ENCODE peak calls at places on chromosomes 16 and 17, in five cellular contexts. B, L, V, M and Z are unnamed samples. For H3K36me3, the result is how much of the 10 kb centered on the place peaks cover.

GRCh38 chr17:47295037-47295873 is 28.5 kb upstream of the EFCAB13 start:
- DNase-seq in B (no peak), M (no peak), V (no peak), L (no peak), Z (no peak)

GRCh38 chr16:26598061-26598460 is 468.7 kb upstream of the C16orf82 start:
- DNase-seq in L (no peak), M (no peak), B (peak), V (no peak), Z (peak)

GRCh38 chr16:9476744-9477143 is 385.3 kb downstream of the HAPSTR1 start:
- DNase-seq in M (no peak), V (no peak), L (no peak), B (no peak), Z (no peak)

GRCh38 chr16:82460761-82461160 is 166.0 kb upstream of the CDH13 start:
- DNase-seq in M (no peak), B (no peak), L (no peak), V (no peak), Z (no peak)

GRCh38 chr17:15651001-15651582 is 31.6 kb upstream of the FBXW10B start:
- DNase-seq in V (no peak), B (no peak), M (no peak), L (no peak), Z (no peak)

GRCh38 chr16:89036776-89037175 is 56.9 kb upstream of the ACSF3 start:
- DNase-seq in L (no peak), B (no peak), V (no peak), M (no peak), Z (no peak)

GRCh38 chr17:34235389-34236028 is 19.6 kb upstream of the CCL2 start:
- DNase-seq in B (no peak), L (peak), M (no peak), V (peak), Z (no peak)

GRCh38 chr16:84879569-84880487 is 60.0 kb downstream of the CRISPLD2 start:
- DNase-seq in V (no peak), B (no peak), L (no peak), M (no peak), Z (no peak)

GRCh38 chr17:2982854-2983636 is 80.4 kb downstream of the OR1D5 start:
- DNase-seq in L (peak), V (peak), M (no peak), B (no peak), Z (no peak)

GRCh38 chr17:10629706-10630105 is 27.4 kb downstream of the MYH3 start:
- DNase-seq in L (no peak), B (no peak), M (no peak), V (no peak), Z (no peak)

GRCh38 chr16:11384956-11385586 is 39.8 kb downstream of the RMI2 start:
- DNase-seq in L (no peak), M (no peak), V (no peak), B (no peak), Z (no peak)

GRCh38 chr17:46947236-46947635 is 24.3 kb downstream of the GOSR2 start:
- DNase-seq in B (no peak), L (no peak), M (no peak), V (no peak), Z (no peak)

GRCh38 chr16:66127459-66128362 is 238.8 kb upstream of the CDH5 start:
- DNase-seq in V (peak), M (no peak), B (no peak), L (no peak), Z (no peak)

GRCh38 chr16:10501016-10501607 is 79.3 kb downstream of the EMP2 start:
- DNase-seq in B (no peak), L (no peak), V (no peak), M (no peak), Z (no peak)

GRCh38 chr16:85148959-85149358 is 36.7 kb upstream of the CIBAR2 start:
- DNase-seq in V (no peak), L (no peak), M (no peak), B (no peak), Z (no peak)

GRCh38 chr16:50227120-50227519 is 39.2 kb upstream of the ADCY7 start:
- DNase-seq in V (no peak), M (no peak), L (no peak), B (no peak), Z (no peak)

GRCh38 chr17:80191192-80191591 is 21.4 kb downstream of the CARD14 start:
- DNase-seq in V (no peak), M (no peak), L (no peak), B (no peak), Z (no peak)

GRCh38 chr17:4433515-4434031 is at the start of gene SPNS3:
- DNase-seq in V (no peak), L (no peak), M (peak), B (no peak), Z (peak)

GRCh38 chr16:82061861-82062525 is 26.9 kb downstream of the HSD17B2 start:
- DNase-seq in L (peak), V (no peak), M (no peak), B (no peak), Z (no peak)

GRCh38 chr17:42171831-42172230 is 9.1 kb downstream of the KCNH4 start:
- DNase-seq in M (no peak), L (no peak), V (no peak), B (no peak), Z (no peak)

GRCh38 chr17:74325743-74326379 is at the start of gene KIF19:
- DNase-seq in B (no peak), M (peak), V (no peak), L (no peak), Z (peak)
- H3K27ac ChIP-seq in B (no peak), M (no peak), V (no peak), L (no peak), Z (no peak)

DNA sequence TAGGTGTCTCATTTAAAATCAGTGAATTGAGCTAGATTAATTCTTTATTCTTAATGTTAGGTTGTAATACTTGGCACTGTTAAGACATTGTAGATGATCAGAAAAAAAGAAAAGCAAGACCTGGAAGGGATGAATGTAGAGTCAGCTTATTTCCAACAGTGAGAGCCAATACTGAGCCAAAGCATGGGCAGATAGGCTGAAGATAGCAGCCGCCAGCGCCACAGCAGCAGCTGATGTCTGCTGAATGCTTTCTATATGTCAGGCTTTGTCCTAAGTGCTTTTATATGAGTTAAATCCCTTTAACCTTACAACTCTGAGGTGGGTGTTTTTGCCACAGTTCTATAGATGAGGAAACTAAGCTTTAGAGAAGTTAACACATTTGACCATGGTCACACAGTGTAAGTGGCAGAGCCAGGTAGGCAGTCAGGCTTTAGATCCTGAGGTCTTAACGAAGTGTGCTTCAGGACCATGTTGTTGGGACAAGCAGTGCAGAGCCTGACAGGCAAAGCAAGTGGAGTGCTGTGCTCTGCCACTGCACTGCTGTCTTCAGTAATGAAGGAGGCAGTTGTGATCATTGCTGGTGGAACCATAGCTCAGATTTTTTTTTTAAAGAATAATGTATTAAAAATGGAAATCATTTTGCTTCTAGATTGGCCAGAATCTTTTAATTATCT is 25.9 kb downstream of the TNRC6A start:
- DNase-seq in V (no peak), M (no peak), B (no peak), L (no peak), Z (no peak)
- H3K36me3 ChIP-seq in V (under half), M (under half), B (under half), L (under half), Z (under half)

DNA sequence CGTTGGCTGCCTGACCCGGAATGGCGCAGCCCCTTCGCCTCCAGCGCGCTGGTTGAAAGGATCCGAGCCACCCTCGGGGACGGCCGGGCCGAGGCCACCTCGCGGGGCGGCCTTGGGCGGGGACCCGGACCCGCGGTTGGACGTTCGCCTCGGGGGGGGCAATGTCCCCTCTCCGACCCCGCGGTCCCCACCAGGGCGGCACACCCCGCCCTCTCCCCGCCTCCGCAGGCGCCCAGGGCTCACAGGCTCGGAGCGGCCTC is 1.0 kb upstream of the SOX8 start:
- DNase-seq in M (no peak), B (no peak), V (no peak), L (no peak), Z (no peak)
- H3K27ac ChIP-seq in M (no peak), B (peak), V (peak), L (no peak), Z (no peak)

GRCh38 chr16:29813644-29814562 is 1.9 kb downstream of the PRRT2 start:
- DNase-seq in L (no peak), V (no peak), B (no peak), M (no peak), Z (no peak)

GRCh38 chr16:29811170-29811895 is 660 bp upstream of the PRRT2 start:
- DNase-seq in M (peak), V (peak), B (no peak), L (peak), Z (peak)

GRCh38 chr16:29810699-29811169 is 1.3 kb upstream of the PRRT2 start:
- DNase-seq in M (no peak), L (no peak), V (no peak), B (no peak), Z (no peak)

GRCh38 chr16:29812754-29813643 is 1.0 kb downstream of the PRRT2 start:
- DNase-seq in M (no peak), V (no peak), B (no peak), L (no peak), Z (no peak)

GRCh38 chr16:29811896-29812665 is at the start of gene PRRT2:
- DNase-seq in V (peak), B (no peak), L (peak), M (peak), Z (peak)
- H3K36me3 ChIP-seq in V (under half), B (under half), L (under half), M (under half), Z (under half)

GRCh38 chr17:28760561-28760960 is 16.8 kb downstream of the TRAF4 start:
- DNase-seq in V (no peak), L (no peak), B (no peak), M (no peak), Z (no peak)
- H3K27ac ChIP-seq in V (no peak), L (no peak), B (no peak), M (no peak), Z (no peak)

GRCh38 chr17:77356690-77357201 is 216.0 kb downstream of the SEC14L1 start:
- DNase-seq in M (peak), V (no peak), B (no peak), L (no peak), Z (no peak)
- H3K36me3 ChIP-seq in M (under half), V (under half), B (under half), L (under half), Z (under half)

DNA sequence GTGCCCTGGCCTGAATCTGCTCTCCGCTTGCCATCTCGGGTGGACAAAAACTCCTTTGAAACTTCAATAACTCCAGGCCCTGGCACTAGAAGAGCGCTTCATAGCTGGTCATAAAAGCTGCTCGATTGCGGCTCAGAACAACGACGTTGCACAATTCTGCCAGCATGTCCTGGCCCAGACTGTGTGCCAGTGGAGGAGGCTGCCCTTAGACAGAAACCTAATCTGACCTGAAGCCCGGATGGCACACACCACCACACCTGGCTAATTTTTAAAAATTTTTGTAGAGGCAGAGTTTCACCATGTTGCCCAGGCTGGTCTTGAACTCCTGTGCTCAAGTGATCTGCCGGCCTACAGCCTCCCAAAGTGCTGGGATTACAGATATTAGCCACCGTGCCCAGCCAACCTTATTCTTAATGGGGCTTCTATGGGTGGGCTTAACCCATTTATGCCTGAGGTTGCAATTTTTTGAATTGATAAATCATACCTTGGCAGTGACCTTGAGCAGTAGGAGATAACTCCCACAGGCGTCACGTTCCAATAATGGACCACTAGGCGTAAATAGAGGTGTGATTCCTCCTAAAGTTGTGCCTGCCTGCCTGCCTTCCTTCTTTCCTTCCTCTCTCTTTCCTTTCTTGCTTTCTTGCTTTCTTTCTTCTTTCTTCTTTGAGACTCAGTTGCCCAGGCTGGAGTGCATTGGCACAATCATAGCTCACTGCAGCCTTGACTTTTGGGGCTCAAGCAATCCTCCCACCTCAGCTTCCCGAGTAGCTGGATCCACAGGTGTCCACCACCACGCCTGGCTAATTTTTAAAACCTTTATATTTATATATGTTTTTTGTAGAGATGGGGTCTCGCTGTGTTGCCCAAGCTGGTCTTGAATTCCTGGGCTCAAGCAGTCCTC is 1.1 kb upstream of the PPL start:
- DNase-seq in M (no peak), V (no peak), B (no peak), L (no peak), Z (no peak)
- H3K27ac ChIP-seq in M (peak), V (no peak), B (no peak), L (no peak), Z (no peak)

GRCh38 chr16:75644240-75645012 is 3.0 kb downstream of the KARS1 start:
- DNase-seq in M (no peak), L (no peak), V (no peak), B (no peak), Z (no peak)

GRCh38 chr16:75647138-75647491 is 350 bp downstream of the KARS1 start:
- DNase-seq in M (no peak), L (no peak), V (no peak), B (no peak), Z (no peak)

GRCh38 chr16:75648265-75649076 is 898 bp downstream of the TERF2IP start:
- DNase-seq in B (peak), L (peak), M (peak), V (peak), Z (peak)

GRCh38 chr16:75647492-75648264 is at the start of the genes KARS1 and TERF2IP:
- DNase-seq in L (peak), B (peak), M (peak), V (peak), Z (peak)
- H3K36me3 ChIP-seq in L (under half), B (under half), M (under half), V (under half), Z (under half)

DNA sequence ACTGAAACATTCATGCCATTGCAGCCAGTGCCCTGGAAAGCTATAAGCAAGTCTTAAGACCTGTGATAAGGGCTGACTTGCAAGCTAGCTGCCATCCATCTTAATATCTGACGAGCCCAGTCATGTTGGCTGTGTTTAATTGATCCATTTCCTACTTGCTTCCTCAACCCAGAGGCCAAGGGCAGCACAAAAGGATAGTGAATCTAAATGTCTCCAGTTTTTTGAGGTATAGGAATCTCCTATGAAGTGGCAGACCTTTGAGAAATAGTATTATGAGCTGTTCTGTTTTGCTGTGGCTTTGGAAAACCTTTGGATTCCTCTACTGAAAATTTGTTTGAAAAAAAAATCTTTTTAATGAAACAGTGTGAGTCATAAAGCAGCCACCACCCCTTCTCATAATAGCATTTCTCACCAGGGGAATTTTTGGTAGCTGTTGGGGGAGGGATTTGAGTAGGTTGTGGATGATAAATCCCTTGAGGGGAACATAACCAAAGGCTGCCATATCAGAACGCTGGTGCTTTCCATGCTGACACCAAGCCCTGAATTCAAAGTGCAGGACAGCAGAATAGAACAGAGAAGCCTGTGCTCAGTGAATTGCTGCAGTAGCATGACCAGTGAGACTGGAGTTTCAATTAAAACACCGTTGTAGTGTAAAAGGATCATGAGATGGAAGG is 12.9 kb downstream of the ZNRF1 start:
- DNase-seq in B (no peak), M (no peak), L (peak), V (peak), Z (no peak)
- H3K27ac ChIP-seq in B (no peak), M (peak), L (peak), V (peak), Z (peak)

GRCh38 chr16:90037202-90037765 is 18.0 kb upstream of the DBNDD1 start:
- DNase-seq in M (no peak), L (no peak), B (no peak), V (no peak), Z (no peak)
- H3K36me3 ChIP-seq in M (half or more), L (half or more), B (under half), V (under half), Z (under half)